ENCODE peak calls at places on chromosomes 1 and 21, in seven cellular contexts. One of them, this sample, is unnamed.

GRCh38 chr21:28828981-28829380 is 163.7 kb downstream of the LTN1 start:
- DNase-seq in spleen: no peak
- DNase-seq in stomach: no peak
- DNase-seq in prostate gland: no peak
- DNase-seq in GM12891: no peak
- DNase-seq in HepG2: no peak
- DNase-seq in HCT116: no peak
- DNase-seq in this sample: no peak

GRCh38 chr1:223835754-223836153 is 10.0 kb downstream of the TP53BP2 start:
- DNase-seq in spleen: no peak
- DNase-seq in stomach: no peak
- DNase-seq in prostate gland: no peak
- DNase-seq in GM12891: no peak
- DNase-seq in HepG2: no peak
- DNase-seq in HCT116: no peak
- DNase-seq in this sample: no peak

GRCh38 chr1:198677027-198677426 is 38.2 kb downstream of the PTPRC start:
- DNase-seq in spleen: no peak
- DNase-seq in stomach: no peak
- DNase-seq in prostate gland: no peak
- DNase-seq in GM12891: no peak
- DNase-seq in HepG2: no peak
- DNase-seq in HCT116: no peak
- DNase-seq in this sample: no peak

GRCh38 chr21:35257413-35257812 is 208.3 kb upstream of the RUNX1 start:
- DNase-seq in spleen: no peak
- DNase-seq in stomach: peak
- DNase-seq in prostate gland: peak
- DNase-seq in GM12891: no peak
- DNase-seq in HepG2: no peak
- DNase-seq in HCT116: peak
- DNase-seq in this sample: no peak

GRCh38 chr1:2998503-2999100 is 22.7 kb upstream of the ACTRT2 start:
- DNase-seq in spleen: peak
- DNase-seq in stomach: no peak
- DNase-seq in prostate gland: no peak
- DNase-seq in GM12891: no peak
- DNase-seq in HepG2: no peak
- DNase-seq in HCT116: no peak
- DNase-seq in this sample: no peak

GRCh38 chr1:150051089-150051373 is 16.5 kb upstream of the VPS45 start:
- DNase-seq in spleen: no peak
- DNase-seq in stomach: no peak
- DNase-seq in prostate gland: no peak
- DNase-seq in GM12891: no peak
- DNase-seq in HepG2: no peak
- DNase-seq in HCT116: no peak
- DNase-seq in this sample: no peak

GRCh38 chr1:165836664-165837482 is 9.5 kb downstream of the UCK2 start:
- DNase-seq in spleen: no peak
- DNase-seq in stomach: no peak
- DNase-seq in prostate gland: no peak
- DNase-seq in GM12891: no peak
- DNase-seq in HepG2: no peak
- DNase-seq in HCT116: no peak
- DNase-seq in this sample: peak

GRCh38 chr1:50268049-50268448 is 155.2 kb downstream of the DMRTA2 start:
- DNase-seq in spleen: no peak
- DNase-seq in stomach: no peak
- DNase-seq in prostate gland: no peak
- DNase-seq in GM12891: no peak
- DNase-seq in HepG2: peak
- DNase-seq in HCT116: no peak
- DNase-seq in this sample: peak

GRCh38 chr1:171032822-171033702 is 57.6 kb upstream of the FMO3 start:
- DNase-seq in spleen: no peak
- DNase-seq in stomach: no peak
- DNase-seq in prostate gland: no peak
- DNase-seq in GM12891: no peak
- DNase-seq in HepG2: no peak
- DNase-seq in HCT116: no peak
- DNase-seq in this sample: peak

GRCh38 chr21:26888256-26888655 is 43.0 kb upstream of the ADAMTS1 start:
- DNase-seq in spleen: no peak
- DNase-seq in stomach: no peak
- DNase-seq in prostate gland: no peak
- DNase-seq in GM12891: no peak
- DNase-seq in HepG2: no peak
- DNase-seq in HCT116: no peak
- DNase-seq in this sample: no peak

GRCh38 chr1:182182311-182182710 is 120.8 kb upstream of the ZNF648 start:
- DNase-seq in spleen: no peak
- DNase-seq in stomach: no peak
- DNase-seq in prostate gland: no peak
- DNase-seq in GM12891: no peak
- DNase-seq in HepG2: no peak
- DNase-seq in HCT116: no peak
- DNase-seq in this sample: no peak

GRCh38 chr1:182181167-182181572 is 119.7 kb upstream of the ZNF648 start:
- DNase-seq in spleen: no peak
- DNase-seq in stomach: peak
- DNase-seq in prostate gland: peak
- DNase-seq in GM12891: no peak
- DNase-seq in HepG2: no peak
- DNase-seq in HCT116: peak
- DNase-seq in this sample: no peak

GRCh38 chr1:182185822-182186756 is 124.6 kb upstream of the ZNF648 start:
- DNase-seq in spleen: no peak
- DNase-seq in stomach: no peak
- DNase-seq in prostate gland: no peak
- DNase-seq in GM12891: no peak
- DNase-seq in HepG2: peak
- DNase-seq in HCT116: peak
- DNase-seq in this sample: peak

GRCh38 chr1:182185147-182185546 is 123.6 kb upstream of the ZNF648 start:
- DNase-seq in spleen: no peak
- DNase-seq in stomach: no peak
- DNase-seq in prostate gland: no peak
- DNase-seq in GM12891: no peak
- DNase-seq in HepG2: no peak
- DNase-seq in HCT116: no peak
- DNase-seq in this sample: no peak

DNA sequence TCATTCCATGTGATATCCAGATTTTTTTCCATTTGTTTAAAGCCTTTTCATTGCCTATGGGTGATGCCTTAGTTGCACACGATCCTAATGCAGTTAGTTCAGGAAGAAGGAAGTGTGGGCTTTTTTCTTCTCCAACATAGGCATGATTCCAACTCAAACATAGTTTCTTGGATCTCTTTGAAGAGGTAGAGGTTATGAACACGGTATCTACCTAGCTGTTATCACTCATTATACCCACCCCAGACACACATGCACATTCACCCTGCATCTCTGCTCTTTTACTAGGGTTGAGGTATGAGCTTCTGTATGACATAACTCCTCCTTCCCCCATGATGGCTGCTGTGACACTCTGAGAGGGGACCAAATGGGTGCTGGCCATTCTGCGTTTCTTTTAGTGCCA is 122.1 kb upstream of the ZNF648 start:
- DNase-seq in spleen: no peak
- DNase-seq in stomach: no peak
- DNase-seq in prostate gland: no peak
- DNase-seq in GM12891: no peak
- DNase-seq in HepG2: no peak
- DNase-seq in HCT116: no peak
- DNase-seq in this sample: no peak
- TF ChIP-seq POLR2AphosphoS5 in spleen: no peak
- TF ChIP-seq POLR2AphosphoS5 in stomach: peak
- TF ChIP-seq POLR2AphosphoS5 in prostate gland: peak
- TF ChIP-seq POLR2AphosphoS5 in GM12891: no peak
- TF ChIP-seq POLR2AphosphoS5 in HepG2: no peak
- TF ChIP-seq POLR2AphosphoS5 in HCT116: no peak
- TF ChIP-seq POLR2AphosphoS5 in this sample: no peak

GRCh38 chr1:41355356-41355755 is 5.9 kb upstream of the FOXO6 start:
- DNase-seq in spleen: peak
- DNase-seq in stomach: no peak
- DNase-seq in prostate gland: no peak
- DNase-seq in GM12891: no peak
- DNase-seq in HepG2: no peak
- DNase-seq in HCT116: no peak
- DNase-seq in this sample: no peak

GRCh38 chr1:41351262-41352151 is 9.7 kb upstream of the FOXO6 start:
- DNase-seq in spleen: no peak
- DNase-seq in stomach: no peak
- DNase-seq in prostate gland: no peak
- DNase-seq in GM12891: no peak
- DNase-seq in HepG2: no peak
- DNase-seq in HCT116: no peak
- DNase-seq in this sample: no peak

GRCh38 chr1:41355761-41356160 is 5.5 kb upstream of the FOXO6 start:
- DNase-seq in spleen: peak
- DNase-seq in stomach: no peak
- DNase-seq in prostate gland: no peak
- DNase-seq in GM12891: no peak
- DNase-seq in HepG2: no peak
- DNase-seq in HCT116: no peak
- DNase-seq in this sample: no peak

GRCh38 chr1:41354956-41355355 is 6.3 kb upstream of the FOXO6 start:
- DNase-seq in spleen: peak
- DNase-seq in stomach: no peak
- DNase-seq in prostate gland: no peak
- DNase-seq in GM12891: no peak
- DNase-seq in HepG2: no peak
- DNase-seq in HCT116: no peak
- DNase-seq in this sample: peak

DNA sequence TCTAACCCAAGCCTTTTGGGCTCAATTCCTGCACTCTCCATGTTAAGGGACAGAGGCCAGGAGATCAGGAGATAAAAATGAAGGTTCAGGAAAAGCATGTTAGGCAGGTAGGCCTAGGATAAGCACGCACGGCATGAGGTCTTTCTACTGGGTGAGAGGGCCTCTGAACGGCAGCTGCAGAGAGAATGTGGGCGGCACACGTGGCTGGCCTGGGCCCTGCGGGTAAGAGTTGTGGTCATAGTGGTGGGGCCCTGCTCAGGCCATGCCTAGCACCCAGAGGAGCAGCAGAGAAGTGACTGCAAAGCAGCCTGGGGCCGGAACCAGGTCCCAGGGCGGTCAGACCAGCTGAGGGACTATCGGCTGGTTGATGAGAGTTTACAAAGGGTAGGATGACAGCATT is 7.5 kb upstream of the FOXO6 start:
- DNase-seq in spleen: peak
- DNase-seq in stomach: no peak
- DNase-seq in prostate gland: no peak
- DNase-seq in GM12891: no peak
- DNase-seq in HepG2: no peak
- DNase-seq in HCT116: no peak
- DNase-seq in this sample: no peak
- TF ChIP-seq POLR2AphosphoS5 in spleen: no peak
- TF ChIP-seq POLR2AphosphoS5 in stomach: no peak
- TF ChIP-seq POLR2AphosphoS5 in prostate gland: no peak
- TF ChIP-seq POLR2AphosphoS5 in GM12891: no peak
- TF ChIP-seq POLR2AphosphoS5 in HepG2: no peak
- TF ChIP-seq POLR2AphosphoS5 in HCT116: no peak
- TF ChIP-seq POLR2AphosphoS5 in this sample: no peak

DNA sequence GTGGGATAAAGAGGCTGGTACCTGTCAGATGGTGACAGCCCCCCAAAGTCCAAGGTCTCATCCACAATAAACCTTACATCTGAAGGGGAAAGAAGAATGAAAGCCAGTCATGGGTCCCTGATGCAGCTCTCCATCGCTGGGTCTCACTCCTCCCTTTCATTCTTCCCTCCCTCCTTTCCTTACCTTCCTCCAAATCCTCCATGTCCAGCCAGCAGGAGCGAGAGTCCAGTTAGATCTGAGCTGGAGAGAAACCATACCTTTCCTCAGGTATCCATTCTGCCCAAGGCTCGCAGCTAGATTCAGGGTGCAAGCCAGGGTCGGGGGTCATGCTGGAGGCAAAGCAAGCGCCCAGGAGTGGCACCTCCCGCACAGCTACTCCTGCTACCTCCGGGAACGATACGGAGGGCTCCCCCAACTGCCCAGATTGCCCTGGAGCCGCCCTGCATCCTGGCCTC is 421 bp downstream of the PSRC1 start:
- DNase-seq in spleen: no peak
- DNase-seq in stomach: no peak
- DNase-seq in prostate gland: no peak
- DNase-seq in GM12891: no peak
- DNase-seq in HepG2: no peak
- DNase-seq in HCT116: no peak
- DNase-seq in this sample: peak
- TF ChIP-seq POLR2AphosphoS5 in spleen: no peak
- TF ChIP-seq POLR2AphosphoS5 in stomach: no peak
- TF ChIP-seq POLR2AphosphoS5 in prostate gland: no peak
- TF ChIP-seq POLR2AphosphoS5 in GM12891: no peak
- TF ChIP-seq POLR2AphosphoS5 in HepG2: no peak
- TF ChIP-seq POLR2AphosphoS5 in HCT116: no peak
- TF ChIP-seq POLR2AphosphoS5 in this sample: no peak

GRCh38 chr1:24205701-24206464 is 18.8 kb upstream of the IFNLR1 start:
- DNase-seq in spleen: no peak
- DNase-seq in stomach: no peak
- DNase-seq in prostate gland: peak
- DNase-seq in GM12891: no peak
- DNase-seq in HepG2: no peak
- DNase-seq in HCT116: no peak
- DNase-seq in this sample: no peak

GRCh38 chr1:24202556-24202955 is 15.5 kb upstream of the IFNLR1 start:
- DNase-seq in spleen: no peak
- DNase-seq in stomach: no peak
- DNase-seq in prostate gland: no peak
- DNase-seq in GM12891: no peak
- DNase-seq in HepG2: no peak
- DNase-seq in HCT116: no peak
- DNase-seq in this sample: no peak

GRCh38 chr1:24202987-24203386 is 15.9 kb upstream of the IFNLR1 start:
- DNase-seq in spleen: no peak
- DNase-seq in stomach: no peak
- DNase-seq in prostate gland: no peak
- DNase-seq in GM12891: no peak
- DNase-seq in HepG2: no peak
- DNase-seq in HCT116: no peak
- DNase-seq in this sample: no peak

GRCh38 chr1:24203404-24203803 is 16.3 kb upstream of the IFNLR1 start:
- DNase-seq in spleen: peak
- DNase-seq in stomach: peak
- DNase-seq in prostate gland: peak
- DNase-seq in GM12891: peak
- DNase-seq in HepG2: no peak
- DNase-seq in HCT116: peak
- DNase-seq in this sample: no peak

DNA sequence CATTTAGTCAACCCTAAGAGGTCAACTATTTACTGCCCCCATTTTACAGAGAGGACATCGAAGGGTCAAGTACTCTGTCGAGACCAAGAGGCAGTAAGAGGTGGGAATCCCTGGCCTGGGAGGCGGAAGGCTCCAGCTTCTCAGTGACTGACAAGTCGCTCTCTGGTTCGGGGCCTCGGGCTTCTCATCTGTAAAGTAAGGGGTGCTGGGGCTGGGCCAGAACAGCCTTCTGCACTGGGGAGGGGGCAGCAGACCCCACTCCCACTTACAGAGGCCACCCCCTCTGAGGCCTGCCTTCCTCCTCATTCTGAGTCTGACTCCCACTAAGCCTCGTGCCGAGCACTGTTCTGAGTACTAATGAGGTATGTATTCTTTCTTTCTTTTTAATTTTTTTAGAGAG is 17.0 kb upstream of the IFNLR1 start:
- DNase-seq in spleen: no peak
- DNase-seq in stomach: no peak
- DNase-seq in prostate gland: no peak
- DNase-seq in GM12891: no peak
- DNase-seq in HepG2: no peak
- DNase-seq in HCT116: no peak
- DNase-seq in this sample: no peak
- TF ChIP-seq POLR2AphosphoS5 in spleen: no peak
- TF ChIP-seq POLR2AphosphoS5 in stomach: no peak
- TF ChIP-seq POLR2AphosphoS5 in prostate gland: no peak
- TF ChIP-seq POLR2AphosphoS5 in GM12891: no peak
- TF ChIP-seq POLR2AphosphoS5 in HepG2: no peak
- TF ChIP-seq POLR2AphosphoS5 in HCT116: no peak
- TF ChIP-seq POLR2AphosphoS5 in this sample: no peak

This sample was measured in GM23338.